ENCODE peak calls at places on chromosomes 11 and 22, in eight cellular contexts. T is right cardiac atrium, U is SJSA1, S is foreskin fibroblast, O is brain microvascular endothelial cell, L is GM12865, C is astrocyte, E is cardiac fibroblast. M is an unnamed sample.

GRCh38 chr11:92227233-92227593 is 2.6 kb downstream of the FAT3 start:
- DNase-seq in T (no peak), U (no peak), S (no peak), O (no peak), L (no peak), C (no peak), E (no peak), M (no peak)

GRCh38 chr11:130431337-130431773 is 2.9 kb upstream of the ADAMTS8 start:
- DNase-seq in T (peak; percentile 90), U (no peak), S (peak; percentile 41), O (peak; percentile 68), L (peak; percentile 78), C (peak; percentile 34), E (peak; percentile 76), M (peak; percentile 65)

GRCh38 chr11:133318221-133318620 is 214.1 kb downstream of the OPCML start:
- DNase-seq in T (no peak), U (no peak), S (no peak), O (no peak), L (no peak), C (no peak), E (no peak), M (no peak)

GRCh38 chr11:11567862-11568650 is 53.7 kb downstream of the GALNT18 start:
- DNase-seq in T (no peak), U (no peak), S (no peak), O (no peak), L (peak; percentile 43), C (peak; percentile 32), E (peak; percentile 4), M (no peak)

GRCh38 chr11:35714882-35715612 is 52.5 kb downstream of the TRIM44 start:
- DNase-seq in T (no peak), U (peak; percentile 88), S (peak; percentile 66), O (peak; percentile 86), L (peak; percentile 86), C (peak; percentile 26), E (peak; percentile 26), M (no peak)

GRCh38 chr11:114566273-114566672 is 6.6 kb upstream of the NXPE1 start:
- DNase-seq in T (no peak), U (no peak), S (no peak), O (no peak), L (no peak), C (no peak), E (no peak), M (no peak)

GRCh38 chr22:22684605-22685561 is 40.5 kb downstream of the GGTLC2 start:
- DNase-seq in T (no peak), U (peak; percentile 86), S (peak; percentile 84), O (peak; percentile 34), L (peak; percentile 59), C (peak; percentile 31), E (peak; percentile 72), M (no peak)

GRCh38 chr11:114059984-114060401 is 482 bp downstream of the ZBTB16 start:
- DNase-seq in T (peak; percentile 77), U (no peak), S (peak; percentile 52), O (no peak), L (no peak), C (no peak), E (peak; percentile 64), M (peak; percentile 45)

GRCh38 chr11:75245356-75246005 is 4.9 kb downstream of the TPBGL start:
- DNase-seq in T (no peak), U (no peak), S (no peak), O (no peak), L (no peak), C (no peak), E (no peak), M (no peak)

GRCh38 chr11:73760066-73760679 is 701 bp downstream of the RAB6A start:
- DNase-seq in T (peak; percentile 80), U (no peak), S (peak; percentile 20), O (no peak), L (peak; percentile 29), C (no peak), E (peak; percentile 59), M (peak; percentile 50)

GRCh38 chr11:122850076-122850631 is 11.9 kb downstream of the CRTAM start:
- DNase-seq in T (no peak), U (peak; percentile 61), S (peak; percentile 10), O (peak; percentile 72), L (peak; percentile 37), C (peak; percentile 68), E (peak; percentile 42), M (no peak)
- H3K4me3 ChIP-seq in T (no peak overlapping the region), U (no peak overlapping the region), S (no peak overlapping the region), O (no peak overlapping the region), L (no peak overlapping the region), C (no peak overlapping the region), E (no peak overlapping the region), M (no peak overlapping the region)

DNA sequence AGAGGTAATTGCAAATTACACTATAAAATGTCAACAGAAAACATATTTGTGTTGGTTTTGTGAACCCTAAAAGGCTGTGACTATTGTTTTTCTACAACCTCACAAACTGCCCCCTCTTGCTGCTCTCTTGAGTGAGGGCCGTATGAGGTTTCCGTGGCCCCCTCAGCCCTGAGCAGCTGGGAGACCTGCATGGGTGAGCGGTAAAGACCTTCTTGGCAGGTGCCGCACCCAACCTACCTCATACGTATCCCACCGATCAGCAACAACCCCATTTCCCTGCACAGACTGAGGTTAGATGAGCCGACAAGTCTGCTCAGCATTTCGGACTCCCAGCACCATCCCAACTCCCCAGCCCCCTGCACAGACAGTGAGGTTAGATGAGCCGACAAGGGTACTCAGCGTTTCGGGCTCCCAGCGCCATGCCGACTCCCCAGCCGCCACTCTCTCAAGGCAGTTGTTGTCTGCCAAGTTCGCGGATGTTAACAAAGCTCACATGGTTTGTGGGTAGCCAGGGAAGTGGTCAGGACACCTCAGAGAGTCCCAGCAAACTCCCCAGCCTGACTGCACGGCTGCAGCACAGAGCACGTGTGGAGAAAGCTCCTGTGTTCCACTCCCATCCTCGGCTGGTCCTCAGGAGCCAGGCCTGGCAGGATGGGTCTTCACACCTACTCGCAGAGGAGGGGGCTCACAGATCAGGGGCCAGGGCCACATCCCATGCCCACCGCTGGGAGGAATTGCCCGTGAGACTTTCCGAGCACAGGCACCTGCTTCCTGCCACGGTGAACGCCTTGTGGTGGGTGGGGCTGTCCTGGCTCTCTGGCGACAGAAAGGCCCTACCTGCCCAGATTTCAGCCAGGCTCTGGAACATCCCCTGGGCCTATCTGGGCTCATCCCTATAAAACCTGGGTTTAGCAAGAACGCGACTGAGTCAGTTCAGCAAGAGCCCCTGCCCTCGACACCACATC is 502.9 kb downstream of the BRD1 start:
- DNase-seq in T (no peak), U (no peak), S (no peak), O (no peak), L (no peak), C (no peak), E (no peak), M (no peak)
- H3K4me3 ChIP-seq in T (no peak overlapping the region), U (no peak overlapping the region), S (no peak overlapping the region), O (no peak overlapping the region), L (no peak overlapping the region), C (no peak overlapping the region), E (no peak overlapping the region), M (no peak overlapping the region)

GRCh38 chr11:34051349-34052035 is at the start of gene CAPRIN1:
- DNase-seq in T (peak; percentile 96), U (peak; percentile 98), S (peak; percentile 79), O (peak; percentile 67), L (peak; percentile 97), C (peak; percentile 63), E (peak; percentile 92), M (peak; percentile 88)

GRCh38 chr11:34050967-34051348 is 573 bp upstream of the CAPRIN1 start:
- DNase-seq in T (no peak), U (no peak), S (no peak), O (no peak), L (no peak), C (peak; percentile 19), E (no peak), M (no peak)

GRCh38 chr11:34052036-34052607 is 591 bp downstream of the CAPRIN1 start:
- DNase-seq in T (peak; percentile 98), U (peak; percentile 86), S (peak; percentile 88), O (peak; percentile 82), L (peak; percentile 94), C (peak; percentile 67), E (peak; percentile 91), M (peak; percentile 94)

GRCh38 chr11:34049058-34049457 is 2.5 kb upstream of the CAPRIN1 start:
- DNase-seq in T (no peak), U (no peak), S (no peak), O (no peak), L (no peak), C (no peak), E (no peak), M (no peak)

DNA sequence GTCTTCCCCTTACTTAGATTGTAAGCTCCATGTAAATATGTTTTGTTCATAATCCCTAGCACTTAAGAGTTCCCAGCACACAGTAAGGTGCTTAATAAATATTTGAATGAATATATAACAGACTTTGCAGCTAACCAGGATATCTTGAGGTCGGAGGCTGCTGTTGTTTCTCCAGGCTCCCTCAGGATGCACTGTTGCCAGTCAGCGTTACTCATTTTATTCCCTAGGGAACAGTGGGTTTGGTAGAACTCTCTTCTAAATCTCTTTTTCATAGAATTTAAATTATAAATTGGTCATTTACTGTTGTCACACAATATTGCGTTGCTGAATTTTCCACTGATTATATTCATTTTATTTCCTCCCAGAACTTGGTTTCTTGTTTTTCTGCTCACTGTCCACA is 995 bp upstream of the CAPRIN1 start:
- DNase-seq in T (no peak), U (no peak), S (no peak), O (peak; percentile 61), L (no peak), C (no peak), E (peak; percentile 79), M (no peak)
- H3K4me3 ChIP-seq in T (peak overlapping the region; percentile 93), U (peak overlapping the region; percentile 86), S (peak overlapping the region; percentile 89), O (peak overlapping the region; percentile 91), L (peak overlapping the region; percentile 70), C (peak overlapping the region; percentile 98), E (peak overlapping the region; percentile 98), M (peak overlapping the region; percentile 92)

GRCh38 chr22:37483594-37484114 is 2.5 kb downstream of the MFNG start:
- DNase-seq in T (peak; percentile 40), U (no peak), S (no peak), O (no peak), L (no peak), C (no peak), E (no peak), M (no peak)

GRCh38 chr22:37485714-37486223 is 415 bp downstream of the MFNG start:
- DNase-seq in T (no peak), U (no peak), S (no peak), O (no peak), L (peak; percentile 41), C (no peak), E (no peak), M (no peak)

GRCh38 chr22:37486224-37486845 is at the start of gene MFNG:
- DNase-seq in T (peak; percentile 88), U (no peak), S (peak; percentile 30), O (no peak), L (peak; percentile 88), C (no peak), E (peak; percentile 31), M (peak; percentile 70)

GRCh38 chr22:37484115-37485005 is 1.8 kb downstream of the MFNG start:
- DNase-seq in T (peak; percentile 93), U (no peak), S (no peak), O (no peak), L (peak; percentile 94), C (no peak), E (no peak), M (peak; percentile 80)

DNA sequence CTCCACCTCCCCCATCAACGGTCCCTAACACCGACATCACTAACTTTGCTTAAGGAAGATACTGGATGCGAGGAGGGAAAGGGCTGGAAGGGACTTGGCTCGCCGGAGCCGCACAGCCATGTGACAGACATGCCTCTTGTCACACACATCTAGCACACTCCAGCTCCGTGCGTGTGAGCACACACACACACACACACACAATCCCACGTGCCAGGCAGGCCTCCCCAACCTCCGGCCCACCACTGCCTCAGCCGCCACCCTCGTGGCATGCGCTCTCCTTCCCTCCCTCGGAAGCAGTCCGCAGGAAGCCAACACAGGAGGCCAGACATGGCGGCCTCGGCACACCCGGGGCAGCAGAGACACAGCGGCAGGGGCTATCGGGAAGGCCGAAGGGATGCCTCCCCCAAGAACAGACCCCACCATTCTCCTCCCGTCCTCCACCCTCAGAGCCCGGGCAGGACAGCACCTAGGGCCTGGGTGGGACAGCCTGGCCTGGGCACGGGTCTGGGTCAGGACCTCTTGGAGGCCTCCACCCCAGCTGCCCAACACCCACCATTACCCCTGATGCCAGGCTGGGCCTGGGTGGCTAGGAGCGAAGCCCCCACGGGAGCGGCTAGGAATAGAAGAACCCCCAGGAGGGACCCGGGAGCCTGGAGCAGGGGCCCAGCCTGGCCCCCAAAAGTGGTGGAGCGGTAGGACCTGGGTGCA is 1.0 kb downstream of the MFNG start:
- DNase-seq in T (peak; percentile 81), U (no peak), S (no peak), O (no peak), L (peak; percentile 75), C (no peak), E (no peak), M (no peak)
- H3K4me3 ChIP-seq in T (peak overlapping the region; percentile 39), U (no peak overlapping the region), S (no peak overlapping the region), O (no peak overlapping the region), L (peak overlapping the region; percentile 78), C (no peak overlapping the region), E (no peak overlapping the region), M (peak overlapping the region; percentile 67)